ENCODE peak calls at places on chromosome 15, in four cellular contexts. C, J, Q and R are unnamed samples.

GRCh38 chr15:42785569-42785968 is 48.6 kb upstream of the CDAN1 start:
- DNase-seq in Q (no peak), J (no peak), C (no peak), R (no peak)

GRCh38 chr15:40736575-40736974 is 18.5 kb downstream of the RMDN3 start:
- DNase-seq in Q (no peak), J (no peak), C (no peak), R (no peak)

GRCh38 chr15:94119923-94120775 is 111.2 kb upstream of the MCTP2 start:
- DNase-seq in J (peak; percentile 84), C (peak; percentile 88), Q (peak; percentile 76), R (peak; percentile 24)

GRCh38 chr15:55829826-55830225 is 86.9 kb upstream of the PRTG start:
- DNase-seq in C (no peak), J (no peak), Q (no peak), R (no peak)

GRCh38 chr15:65769482-65769881 is 22.6 kb downstream of the DENND4A start:
- DNase-seq in J (no peak), Q (no peak), C (no peak), R (no peak)

GRCh38 chr15:40252438-40253178 is 13.7 kb downstream of the PAK6 start:
- DNase-seq in J (no peak), C (no peak), Q (no peak), R (no peak)

GRCh38 chr15:77784361-77785292 is 151.9 kb upstream of the LINGO1 start:
- DNase-seq in C (no peak), Q (peak; percentile 28), J (no peak), R (no peak)

GRCh38 chr15:39360417-39360816 is 220.5 kb upstream of the THBS1 start:
- DNase-seq in C (no peak), Q (peak; percentile 75), J (no peak), R (no peak)

GRCh38 chr15:85312486-85312885 is 67.9 kb upstream of the AKAP13 start:
- DNase-seq in C (no peak), J (no peak), Q (peak; percentile 74), R (no peak)

GRCh38 chr15:56715220-56715619 is 18.1 kb downstream of the ZNF280D start:
- DNase-seq in C (no peak), J (no peak), Q (peak; percentile 6), R (no peak)

GRCh38 chr15:99452010-99452409 is 113.8 kb upstream of the MEF2A start:
- DNase-seq in Q (no peak), J (no peak), C (peak; percentile 61), R (no peak)

GRCh38 chr15:40282144-40282869 is 557 bp downstream of the ANKRD63 start:
- DNase-seq in C (no peak), J (no peak), Q (peak; percentile 17), R (peak; percentile 46)

GRCh38 chr15:73681856-73682596 is 2.2 kb upstream of the CD276 start:
- DNase-seq in J (no peak), Q (peak; percentile 39), C (no peak), R (no peak)

GRCh38 chr15:74311734-74312444 is 55.6 kb downstream of the CYP11A1 start:
- DNase-seq in J (no peak), Q (peak; percentile 54), C (no peak), R (no peak)

GRCh38 chr15:90414408-90415028 is 26.5 kb downstream of the IQGAP1 start:
- DNase-seq in J (no peak), C (no peak), Q (peak; percentile 92), R (no peak)

GRCh38 chr15:87365221-87365620 is 891.3 kb downstream of the NTRK3 start:
- DNase-seq in C (no peak), Q (peak; percentile 87), J (peak; percentile 42), R (no peak)

GRCh38 chr15:100057281-100057680 is 284.5 kb downstream of the ADAMTS17 start:
- DNase-seq in J (no peak), C (no peak), Q (no peak), R (no peak)

GRCh38 chr15:90871097-90871715 is 2.8 kb downstream of the FURIN start:
- DNase-seq in J (no peak), Q (peak; percentile 46), C (no peak), R (no peak)

GRCh38 chr15:68205949-68206539 is 912 bp upstream of the CALML4 start:
- DNase-seq in C (peak; percentile 85), Q (no peak), J (no peak), R (no peak)

GRCh38 chr15:88543065-88543776 is 3.3 kb downstream of the DET1 start:
- DNase-seq in C (no peak), Q (peak; percentile 38), J (no peak), R (no peak)

GRCh38 chr15:43930079-43930478 is 103.3 kb downstream of the WDR76 start:
- DNase-seq in Q (peak; percentile 52), C (no peak), J (no peak), R (no peak)

GRCh38 chr15:77563768-77564167 is 68.9 kb downstream of the LINGO1 start:
- DNase-seq in J (no peak), C (no peak), Q (no peak), R (no peak)